ENCODE peak calls at places on chromosomes 6 and 20, in seven cellular contexts. S is IMR-90, M is mesenchymal stem cell, N is H9, O is trophoblast cell, J is neuronal stem cell, T is H1. Y is an unnamed sample.

GRCh38 chr6:90811596-90812226 is 224.8 kb upstream of the MAP3K7 start:
- DNase-seq in S (no peak), M (no peak), N (no peak), O (no peak), J (no peak), T (no peak), Y (no peak)

GRCh38 chr6:5333653-5334052 is 72.3 kb downstream of the FARS2 start:
- DNase-seq in S (peak), M (no peak), N (no peak), O (no peak), J (no peak), T (no peak), Y (no peak)

GRCh38 chr6:36334832-36335459 is 1.7 kb downstream of the BNIP5 start:
- DNase-seq in S (no peak), M (no peak), N (no peak), O (no peak), J (no peak), T (no peak), Y (no peak)

GRCh38 chr6:15713325-15713724 is 50.5 kb upstream of the DTNBP1 start:
- DNase-seq in S (no peak), M (no peak), N (no peak), O (no peak), J (no peak), T (no peak), Y (peak)

GRCh38 chr6:136549359-136550044 is 720 bp downstream of the MAP7 start:
- DNase-seq in S (no peak), M (peak), N (peak), O (peak), J (no peak), T (no peak), Y (peak)

GRCh38 chr6:81988871-81989270 is 236.4 kb upstream of the TENT5A start:
- DNase-seq in S (no peak), M (no peak), N (no peak), O (peak), J (no peak), T (no peak), Y (no peak)

GRCh38 chr6:36765943-36766648 is 68.5 kb downstream of the RAB44 start:
- DNase-seq in S (peak), M (peak), N (peak), O (peak), J (peak), T (peak), Y (peak)

GRCh38 chr20:59024111-59024530 is 4.9 kb downstream of the TUBB1 start:
- DNase-seq in S (no peak), M (no peak), N (no peak), O (no peak), J (no peak), T (no peak), Y (no peak)

GRCh38 chr20:46118481-46119020 is 437 bp downstream of the CD40 start:
- DNase-seq in S (no peak), M (peak), N (peak), O (no peak), J (no peak), T (no peak), Y (peak)

GRCh38 chr6:25972902-25973301 is 10.3 kb downstream of the TRIM38 start:
- DNase-seq in S (no peak), M (no peak), N (no peak), O (peak), J (no peak), T (no peak), Y (no peak)

GRCh38 chr6:25968769-25969168 is 6.2 kb downstream of the TRIM38 start:
- DNase-seq in S (peak), M (no peak), N (no peak), O (no peak), J (no peak), T (no peak), Y (no peak)

GRCh38 chr6:25973923-25974555 is 11.4 kb downstream of the TRIM38 start:
- DNase-seq in S (no peak), M (no peak), N (no peak), O (no peak), J (no peak), T (no peak), Y (peak)

GRCh38 chr6:25971187-25971811 is 8.7 kb downstream of the TRIM38 start:
- DNase-seq in S (peak), M (peak), N (no peak), O (peak), J (no peak), T (no peak), Y (peak)

DNA sequence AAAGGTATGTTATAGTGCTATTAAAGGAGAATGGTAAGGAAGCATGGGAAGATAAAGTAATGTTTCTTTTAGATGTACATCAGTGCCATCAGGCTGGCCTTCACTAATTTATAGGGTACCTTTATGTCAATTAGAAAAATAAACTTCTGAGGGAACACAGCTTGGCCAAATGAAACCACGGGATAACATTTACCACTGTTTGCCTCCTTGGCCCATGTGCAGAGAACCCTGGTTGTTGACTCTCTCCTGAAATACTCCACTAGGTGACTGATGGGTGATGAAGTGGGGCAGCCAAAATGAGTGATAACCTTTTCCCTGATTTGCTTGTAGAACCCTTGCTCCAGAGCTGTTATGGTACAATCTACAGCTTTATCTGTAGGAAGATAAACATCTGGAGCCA is 9.5 kb downstream of the TRIM38 start:
- DNase-seq in S (no peak), M (no peak), N (no peak), O (no peak), J (no peak), T (no peak), Y (no peak)
- H3K18ac ChIP-seq in S (peak), M (peak), N (no peak), O (no peak), J (no peak), T (no peak), Y (no peak)

GRCh38 chr6:27767851-27768250 is 144.3 kb downstream of the OR2B2 start:
- DNase-seq in S (no peak), M (no peak), N (peak), O (no peak), J (no peak), T (no peak), Y (peak)

GRCh38 chr6:27766405-27766804 is 145.8 kb downstream of the OR2B2 start:
- DNase-seq in S (no peak), M (no peak), N (no peak), O (no peak), J (no peak), T (no peak), Y (no peak)

GRCh38 chr6:27768556-27768955 is 143.6 kb downstream of the OR2B2 start:
- DNase-seq in S (no peak), M (no peak), N (no peak), O (no peak), J (no peak), T (no peak), Y (no peak)

GRCh38 chr6:27761391-27761790 is 150.8 kb downstream of the OR2B2 start:
- DNase-seq in S (no peak), M (no peak), N (no peak), O (no peak), J (no peak), T (no peak), Y (no peak)

GRCh38 chr6:27765028-27765427 is 147.2 kb downstream of the OR2B2 start:
- DNase-seq in S (no peak), M (no peak), N (no peak), O (no peak), J (no peak), T (no peak), Y (no peak)
- H2BK120ac ChIP-seq in S (no peak), M (no peak), N (no peak), O (no peak), J (no peak), T (no peak), Y (no peak)

DNA sequence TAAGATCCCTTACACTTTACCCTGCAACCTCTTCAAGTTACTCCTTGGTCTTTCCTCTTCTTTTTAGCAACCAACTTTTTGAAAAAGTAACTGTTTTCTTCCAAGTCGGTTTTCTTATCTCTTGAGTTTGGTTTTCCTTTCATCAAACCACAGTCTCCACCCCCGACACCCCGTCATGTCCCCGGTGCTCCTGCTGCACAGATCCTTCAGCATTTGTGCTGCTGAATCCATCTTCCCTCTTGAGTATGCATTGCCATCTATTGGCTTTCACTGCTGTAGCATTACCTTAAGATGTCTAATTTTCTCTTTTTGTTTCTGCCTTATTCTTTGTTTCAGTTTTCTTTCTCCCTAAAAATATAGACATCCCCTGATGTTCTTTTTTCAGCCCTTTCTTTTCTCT is 11.9 kb upstream of the TNFRSF21 start:
- DNase-seq in S (no peak), M (no peak), N (no peak), O (no peak), J (no peak), T (no peak), Y (no peak)
- H3K18ac ChIP-seq in S (no peak), M (no peak), N (no peak), O (no peak), J (no peak), T (no peak), Y (no peak)

GRCh38 chr6:21027507-21027906 is 493.2 kb downstream of the CDKAL1 start:
- DNase-seq in S (no peak), M (no peak), N (no peak), O (no peak), J (no peak), T (no peak), Y (no peak)
- H2BK120ac ChIP-seq in S (no peak), M (no peak), N (no peak), O (peak), J (no peak), T (no peak), Y (no peak)

GRCh38 chr6:108988765-108989164 is 105.9 kb downstream of the SESN1 start:
- DNase-seq in S (no peak), M (no peak), N (no peak), O (no peak), J (no peak), T (no peak), Y (no peak)
- H3K18ac ChIP-seq in S (no peak), M (no peak), N (no peak), O (no peak), J (no peak), T (no peak), Y (no peak)

GRCh38 chr6:167046861-167047495 is 47.8 kb downstream of the CEP43 start:
- DNase-seq in S (no peak), M (no peak), N (no peak), O (no peak), J (no peak), T (no peak), Y (no peak)
- H2BK120ac ChIP-seq in S (no peak), M (no peak), N (no peak), O (no peak), J (no peak), T (no peak), Y (no peak)